ENCODE peak calls at places on chromosomes 11 and 22, in eight cellular contexts. One of them, this sample, is unnamed.

GRCh38 chr11:102064316-102064715 is 17.1 kb downstream of the CFAP300 start:
- DNase-seq in DMS53: peak; percentile 40
- DNase-seq in NCI-H510A treated with DMSO at 0.1 percent for 48 hours: no peak
- DNase-seq in DND-41: no peak
- DNase-seq in vagina: no peak
- DNase-seq in naive B cell: no peak
- DNase-seq in EL: no peak
- DNase-seq in A549: no peak
- DNase-seq in this sample: no peak

GRCh38 chr11:42161886-42162285 is 702.4 kb upstream of the LRRC4C start:
- DNase-seq in vagina: no peak
- DNase-seq in DND-41: no peak
- DNase-seq in DMS53: no peak
- DNase-seq in A549: no peak
- DNase-seq in NCI-H510A treated with DMSO at 0.1 percent for 48 hours: no peak
- DNase-seq in EL: no peak
- DNase-seq in naive B cell: no peak
- DNase-seq in this sample: no peak

GRCh38 chr11:116070555-116070954 is 566.3 kb upstream of the CADM1 start:
- DNase-seq in EL: no peak
- DNase-seq in A549: no peak
- DNase-seq in DMS53: no peak
- DNase-seq in naive B cell: no peak
- DNase-seq in vagina: no peak
- DNase-seq in NCI-H510A treated with DMSO at 0.1 percent for 48 hours: no peak
- DNase-seq in DND-41: no peak
- DNase-seq in this sample: no peak

GRCh38 chr11:33716236-33716635 is 15.6 kb upstream of the C11orf91 start:
- DNase-seq in EL: peak; percentile 54
- DNase-seq in DND-41: no peak
- DNase-seq in NCI-H510A treated with DMSO at 0.1 percent for 48 hours: no peak
- DNase-seq in vagina: no peak
- DNase-seq in DMS53: peak; percentile 32
- DNase-seq in naive B cell: no peak
- DNase-seq in A549: peak; percentile 62
- DNase-seq in this sample: no peak

GRCh38 chr11:48123934-48124755 is 92.5 kb upstream of the OR4B1 start:
- DNase-seq in EL: no peak
- DNase-seq in DND-41: no peak
- DNase-seq in naive B cell: no peak
- DNase-seq in A549: no peak
- DNase-seq in vagina: no peak
- DNase-seq in NCI-H510A treated with DMSO at 0.1 percent for 48 hours: no peak
- DNase-seq in DMS53: no peak
- DNase-seq in this sample: no peak

GRCh38 chr11:2366271-2366670 is 10.8 kb upstream of the CD81 start:
- DNase-seq in DMS53: no peak
- DNase-seq in NCI-H510A treated with DMSO at 0.1 percent for 48 hours: no peak
- DNase-seq in EL: no peak
- DNase-seq in A549: no peak
- DNase-seq in naive B cell: no peak
- DNase-seq in vagina: no peak
- DNase-seq in DND-41: no peak
- DNase-seq in this sample: no peak

GRCh38 chr11:71064183-71064582 is 188.2 kb downstream of the SHANK2 start:
- DNase-seq in EL: no peak
- DNase-seq in vagina: no peak
- DNase-seq in DND-41: no peak
- DNase-seq in naive B cell: no peak
- DNase-seq in A549: no peak
- DNase-seq in DMS53: no peak
- DNase-seq in NCI-H510A treated with DMSO at 0.1 percent for 48 hours: no peak
- DNase-seq in this sample: no peak

GRCh38 chr11:117273550-117274289 is 17.4 kb upstream of the BACE1-AS start:
- DNase-seq in EL: peak; percentile 95
- DNase-seq in A549: peak; percentile 20
- DNase-seq in NCI-H510A treated with DMSO at 0.1 percent for 48 hours: no peak
- DNase-seq in naive B cell: no peak
- DNase-seq in DMS53: no peak
- DNase-seq in DND-41: no peak
- DNase-seq in vagina: no peak
- DNase-seq in this sample: peak; percentile 55

GRCh38 chr22:17083255-17083654 is 1.5 kb upstream of the IL17RA start:
- DNase-seq in DMS53: no peak
- DNase-seq in naive B cell: no peak
- DNase-seq in vagina: no peak
- DNase-seq in A549: no peak
- DNase-seq in NCI-H510A treated with DMSO at 0.1 percent for 48 hours: no peak
- DNase-seq in DND-41: no peak
- DNase-seq in EL: no peak
- DNase-seq in this sample: no peak

GRCh38 chr22:46580940-46581579 is 39.1 kb upstream of the GRAMD4 start:
- DNase-seq in DND-41: no peak
- DNase-seq in DMS53: no peak
- DNase-seq in A549: no peak
- DNase-seq in vagina: no peak
- DNase-seq in naive B cell: no peak
- DNase-seq in EL: no peak
- DNase-seq in NCI-H510A treated with DMSO at 0.1 percent for 48 hours: no peak
- DNase-seq in this sample: no peak

GRCh38 chr11:10792385-10793068 is 16.2 kb downstream of the EIF4G2 start:
- DNase-seq in NCI-H510A treated with DMSO at 0.1 percent for 48 hours: peak; percentile 56
- DNase-seq in DMS53: peak; percentile 92
- DNase-seq in EL: peak; percentile 77
- DNase-seq in naive B cell: peak; percentile 82
- DNase-seq in DND-41: peak; percentile 70
- DNase-seq in A549: peak; percentile 86
- DNase-seq in vagina: no peak
- DNase-seq in this sample: no peak